ENCODE peak calls at places on chromosomes 11 and 22, in seven cellular contexts. X is neural progenitor cell, W is body of pancreas, E is HL-60, F is left lung, M is HCT116, L is fibroblast of the aortic adventitia. Q is an unnamed sample.
A peak's percentile ranks its signal among the peaks of the same experiment; 100 is the strongest.

GRCh38 chr22:41904450-41905410 is 10.1 kb downstream of the SHISA8 start:
- DNase-seq in X (no peak), W (no peak), E (no peak), F (peak; percentile 79), M (no peak), L (no peak), Q (no peak)

GRCh38 chr22:17629167-17629489 is 579 bp upstream of the ATP6V1E1 start:
- DNase-seq in X (no peak), W (no peak), E (peak; percentile 44), F (no peak), M (no peak), L (no peak), Q (no peak)

GRCh38 chr22:44080936-44081853 is 57.1 kb downstream of the PARVB start:
- DNase-seq in X (peak; percentile 92), W (peak; percentile 79), E (peak; percentile 20), F (no peak), M (peak; percentile 29), L (peak; percentile 80), Q (peak; percentile 43)

GRCh38 chr11:72373163-72373562 is 61.2 kb downstream of the CLPB start:
- DNase-seq in X (no peak), W (no peak), E (no peak), F (no peak), M (no peak), L (no peak), Q (no peak)

GRCh38 chr11:119207300-119207570 is 1.1 kb downstream of the CBL start:
- DNase-seq in X (no peak), W (no peak), E (no peak), F (no peak), M (no peak), L (peak; percentile 42), Q (no peak)

GRCh38 chr11:120316880-120317688 is 8.0 kb upstream of the TLCD5 start:
- DNase-seq in X (no peak), W (peak; percentile 77), E (no peak), F (peak; percentile 79), M (no peak), L (peak; percentile 87), Q (no peak)

GRCh38 chr11:36385121-36385530 is 89.0 kb downstream of the PRR5L start:
- DNase-seq in X (no peak), W (no peak), E (no peak), F (no peak), M (no peak), L (peak; percentile 85), Q (peak; percentile 78)

GRCh38 chr22:45516923-45517675 is 14.4 kb downstream of the FBLN1 start:
- DNase-seq in X (peak; percentile 42), W (no peak), E (no peak), F (no peak), M (no peak), L (peak; percentile 72), Q (no peak)

GRCh38 chr11:568306-569259 is 7.7 kb upstream of the PHRF1 start:
- DNase-seq in X (peak; percentile 98), W (peak; percentile 95), E (peak; percentile 87), F (peak; percentile 96), M (peak; percentile 76), L (peak; percentile 83), Q (peak; percentile 39)

GRCh38 chr22:22167791-22168189 is 76.8 kb upstream of the VPREB1 start:
- DNase-seq in X (no peak), W (no peak), E (no peak), F (no peak), M (no peak), L (no peak), Q (no peak)

GRCh38 chr11:59943996-59944395 is 5.8 kb downstream of the OOSP1 start:
- DNase-seq in X (no peak), W (no peak), E (no peak), F (no peak), M (no peak), L (no peak), Q (no peak)

GRCh38 chr11:35116762-35117588 is 22.0 kb upstream of the CD44 start:
- DNase-seq in X (no peak), W (peak; percentile 89), E (no peak), F (no peak), M (no peak), L (peak; percentile 65), Q (peak; percentile 44)

GRCh38 chr11:120061761-120062560 is 76.0 kb downstream of the TRIM29 start:
- DNase-seq in X (peak; percentile 89), W (no peak), E (no peak), F (no peak), M (no peak), L (peak; percentile 10), Q (no peak)

GRCh38 chr11:79174045-79175008 is 266.5 kb downstream of the TENM4 start:
- DNase-seq in X (peak; percentile 41), W (no peak), E (no peak), F (no peak), M (no peak), L (peak; percentile 9), Q (no peak)

GRCh38 chr11:36361901-36362391 is 65.9 kb downstream of the PRR5L start:
- DNase-seq in X (peak; percentile 19), W (peak; percentile 56), E (no peak), F (no peak), M (no peak), L (peak; percentile 71), Q (no peak)

GRCh38 chr22:24965822-24966626 is 13.5 kb downstream of the KIAA1671 start:
- DNase-seq in X (no peak), W (peak; percentile 90), E (no peak), F (peak; percentile 84), M (no peak), L (no peak), Q (no peak)

GRCh38 chr11:31987118-31988005 is 103.5 kb upstream of the RCN1 start:
- DNase-seq in X (peak; percentile 83), W (no peak), E (no peak), F (peak; percentile 70), M (no peak), L (no peak), Q (no peak)

DNA sequence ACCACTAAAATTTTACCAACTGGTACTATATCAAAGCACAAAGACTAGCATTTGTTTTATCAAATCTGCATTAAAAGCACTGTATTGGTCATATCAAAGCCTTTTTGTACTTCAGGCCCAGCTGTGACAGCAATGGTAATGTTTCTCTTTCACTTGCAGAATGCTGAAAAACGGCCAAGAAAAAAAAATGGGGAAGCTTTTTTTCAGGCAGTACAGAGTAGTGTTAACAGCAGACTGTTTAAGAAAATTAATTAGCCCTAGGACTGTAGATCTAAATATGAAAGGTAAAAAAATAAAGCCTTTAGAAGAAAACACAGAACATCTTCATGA is 33.3 kb downstream of the DENND5A start:
- DNase-seq in X (no peak), W (peak; percentile 42), E (no peak), F (no peak), M (no peak), L (peak; percentile 80), Q (no peak)
- H3K4me3 ChIP-seq in X (peak overlapping the region; percentile 11), W (no peak overlapping the region), E (no peak overlapping the region), F (peak overlapping the region; percentile 14), M (no peak overlapping the region), L (no peak overlapping the region), Q (no peak overlapping the region)

GRCh38 chr22:40000171-40000570 is 5.4 kb downstream of the FAM83F start:
- DNase-seq in X (no peak), W (no peak), E (no peak), F (no peak), M (no peak), L (no peak), Q (no peak)
- TF ChIP-seq CTCF in X (no peak), W (no peak), E (no peak), F (no peak), M (no peak), L (no peak), Q (no peak)

DNA sequence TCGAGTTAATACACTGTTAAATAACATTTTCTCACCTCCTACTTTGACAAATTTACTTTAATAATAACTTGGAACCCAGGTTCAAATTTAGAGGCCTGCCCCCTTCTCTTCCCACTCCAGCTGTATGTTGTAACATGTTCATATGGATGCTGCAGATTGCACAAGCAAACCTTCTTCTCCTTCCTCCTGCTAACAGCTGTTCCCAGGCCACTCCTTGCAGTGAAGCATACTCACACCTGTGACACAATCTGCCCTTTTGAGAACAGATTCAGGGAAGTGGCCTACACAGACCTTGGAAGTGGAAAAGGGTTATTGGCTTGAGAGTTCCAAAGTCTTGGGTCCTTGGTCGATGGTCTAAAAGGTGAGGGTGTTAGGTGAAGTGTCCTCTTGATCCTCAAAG is 131.9 kb downstream of the TEAD1 start:
- DNase-seq in X (no peak), W (peak; percentile 55), E (no peak), F (no peak), M (no peak), L (no peak), Q (no peak)
- H3K4me3 ChIP-seq in X (no peak overlapping the region), W (no peak overlapping the region), E (no peak overlapping the region), F (no peak overlapping the region), M (no peak overlapping the region), L (no peak overlapping the region), Q (no peak overlapping the region)

GRCh38 chr11:113023986-113024385 is 62.8 kb downstream of the NCAM1 start:
- DNase-seq in X (no peak), W (no peak), E (no peak), F (no peak), M (no peak), L (no peak), Q (no peak)
- TF ChIP-seq CTCF in X (no peak), W (no peak), E (no peak), F (no peak), M (no peak), L (no peak), Q (no peak)

GRCh38 chr11:114166897-114167323 is 107.4 kb downstream of the ZBTB16 start:
- DNase-seq in X (no peak), W (peak; percentile 70), E (no peak), F (no peak), M (no peak), L (peak; percentile 94), Q (peak; percentile 36)

GRCh38 chr11:114168691-114169090 is 109.2 kb downstream of the ZBTB16 start:
- DNase-seq in X (no peak), W (peak; percentile 58), E (no peak), F (no peak), M (no peak), L (no peak), Q (no peak)

GRCh38 chr11:114168086-114168448 is 108.6 kb downstream of the ZBTB16 start:
- DNase-seq in X (no peak), W (no peak), E (no peak), F (no peak), M (no peak), L (no peak), Q (no peak)

GRCh38 chr11:114166389-114166788 is 106.9 kb downstream of the ZBTB16 start:
- DNase-seq in X (no peak), W (no peak), E (no peak), F (no peak), M (no peak), L (peak; percentile 3), Q (no peak)

GRCh38 chr11:114167355-114168085 is 108.0 kb downstream of the ZBTB16 start:
- DNase-seq in X (no peak), W (no peak), E (no peak), F (no peak), M (no peak), L (no peak), Q (no peak)
- H3K4me3 ChIP-seq in X (no peak overlapping the region), W (no peak overlapping the region), E (no peak overlapping the region), F (no peak overlapping the region), M (no peak overlapping the region), L (no peak overlapping the region), Q (no peak overlapping the region)

GRCh38 chr22:38570841-38571364 is 920 bp upstream of the DMC1 start:
- DNase-seq in X (peak; percentile 70), W (peak; percentile 26), E (no peak), F (no peak), M (peak; percentile 7), L (peak; percentile 47), Q (no peak)
- TF ChIP-seq CTCF in X (peak; percentile 29), W (no peak), E (no peak), F (no peak), M (peak; percentile 15), L (no peak), Q (no peak)

GRCh38 chr11:128516467-128516778 is 70.9 kb downstream of the ETS1 start:
- DNase-seq in X (no peak), W (no peak), E (no peak), F (no peak), M (no peak), L (no peak), Q (no peak)
- H3K4me3 ChIP-seq in X (no peak overlapping the region), W (no peak overlapping the region), E (no peak overlapping the region), F (peak overlapping the region; percentile 65), M (no peak overlapping the region), L (no peak overlapping the region), Q (no peak overlapping the region)